ENCODE peak calls at places on chromosomes 6 and 20, in six cellular contexts. G is stimulated activated CD4-positive, alpha-beta T cell treated with anti-CD3 and anti-CD28 coated beads, Interleukin-4, amount 100 ng/mL, for 1 hour; A is cardiac fibroblast; Q is EL; W is activated T-helper 1 cell treated with anti-CD3 and anti-CD28 coated beads, Interleukin-12 subunit alpha, Interleukin-12 subunit beta, Interleukin-2, Interleukin-4 antibody, amounts not matched to agents 30 ng/mL and 10 ng/mL and 1 ng/mL, durations not matched to agents 14 hours and 24 hours and 36 hours; B is activated naive CD4-positive, alpha-beta T cell. H is an unnamed sample.

GRCh38 chr20:46084805-46085792 is 4.7 kb downstream of the NCOA5 start:
- DNase-seq in A (peak), W (no peak), G (no peak), B (no peak), Q (peak), H (peak)

GRCh38 chr6:28090902-28091586 is 10.7 kb downstream of the ZNF165 start:
- DNase-seq in B (no peak), W (no peak), Q (peak), A (no peak), G (no peak), H (no peak)

GRCh38 chr20:12970372-12970821 is 38.4 kb upstream of the SPTLC3 start:
- DNase-seq in G (no peak), W (no peak), B (no peak), Q (peak), A (peak), H (peak)

GRCh38 chr20:56867128-56867527 is 238.0 kb downstream of the TFAP2C start:
- DNase-seq in G (no peak), Q (no peak), A (no peak), W (no peak), B (no peak), H (no peak)

GRCh38 chr20:60057866-60058807 is 99.9 kb downstream of the CDH26 start:
- DNase-seq in Q (no peak), B (no peak), A (peak), G (peak), W (no peak), H (peak)

GRCh38 chr6:109197061-109197460 is 101.8 kb downstream of the CEP57L1 start:
- DNase-seq in W (no peak), G (no peak), Q (no peak), A (no peak), B (no peak), H (no peak)

GRCh38 chr6:150813319-150813992 is 52.0 kb upstream of the MTHFD1L start:
- DNase-seq in B (no peak), A (peak), W (no peak), Q (peak), G (peak), H (peak)

GRCh38 chr6:39923394-39923793 is 10.9 kb downstream of the MOCS1 start:
- DNase-seq in B (no peak), Q (no peak), W (no peak), G (no peak), A (no peak), H (no peak)

GRCh38 chr20:44247131-44247571 is at the start of gene GDAP1L1:
- DNase-seq in Q (no peak), G (no peak), W (no peak), B (no peak), A (no peak), H (no peak)

GRCh38 chr6:129567374-129567773 is 142.6 kb downstream of the ARHGAP18 start:
- DNase-seq in W (peak), Q (peak), B (no peak), A (peak), G (peak), H (no peak)

GRCh38 chr6:169145991-169146501 is 107.6 kb downstream of the THBS2 start:
- DNase-seq in W (no peak), G (no peak), B (no peak), A (no peak), Q (no peak), H (no peak)

GRCh38 chr20:47099749-47100515 is 205.3 kb downstream of the EYA2 start:
- DNase-seq in Q (no peak), G (no peak), W (no peak), A (peak), B (no peak), H (no peak)

GRCh38 chr20:43558412-43559146 is at the start of gene SGK2:
- DNase-seq in B (no peak), G (no peak), A (peak), W (no peak), Q (peak), H (peak)

GRCh38 chr6:134482585-134483346 is 164.9 kb upstream of the SGK1 start:
- DNase-seq in G (no peak), W (no peak), Q (no peak), B (no peak), A (peak), H (no peak)

GRCh38 chr6:127516676-127517273 is 2.4 kb downstream of the MTCL3 start:
- DNase-seq in W (peak), A (peak), G (peak), Q (peak), B (no peak), H (peak)

GRCh38 chr20:9531581-9531980 is 17.2 kb downstream of the LAMP5 start:
- DNase-seq in G (no peak), Q (no peak), B (no peak), A (peak), W (no peak), H (no peak)

GRCh38 chr6:11692451-11693376 is 85.9 kb downstream of the ADTRP start:
- DNase-seq in A (no peak), W (no peak), B (no peak), G (no peak), Q (no peak), H (no peak)

GRCh38 chr6:128452713-128453112 is 67.7 kb downstream of the PTPRK start:
- DNase-seq in Q (no peak), W (no peak), G (no peak), B (no peak), A (no peak), H (no peak)

GRCh38 chr6:15025416-15025815 is 220.5 kb upstream of the JARID2 start:
- DNase-seq in W (no peak), G (no peak), Q (no peak), B (no peak), A (no peak), H (no peak)

GRCh38 chr20:45972500-45973183 is 639 bp upstream of the ZNF335 start:
- DNase-seq in B (no peak), W (no peak), A (no peak), Q (peak), G (no peak), H (no peak)

GRCh38 chr20:64113796-64114355 is 6.5 kb upstream of the NPBWR2 start:
- DNase-seq in Q (no peak), W (no peak), A (no peak), G (no peak), B (no peak), H (no peak)

GRCh38 chr6:76639941-76640340 is 567.5 kb upstream of the IMPG1 start:
- DNase-seq in B (no peak), G (no peak), Q (no peak), W (no peak), A (no peak), H (no peak)

GRCh38 chr20:41622584-41622983 is 4.4 kb upstream of the CHD6 start:
- DNase-seq in Q (no peak), G (no peak), B (no peak), W (no peak), A (no peak), H (no peak)

GRCh38 chr6:68339488-68339887 is 295.6 kb upstream of the ADGRB3 start:
- DNase-seq in B (no peak), Q (no peak), W (no peak), G (no peak), A (no peak), H (no peak)

GRCh38 chr6:125789576-125790402 is 971 bp upstream of the NCOA7 start:
- DNase-seq in W (peak), Q (peak), A (peak), B (peak), G (peak), H (peak)

GRCh38 chr6:157019115-157019628 is 242.0 kb downstream of the ARID1B start:
- DNase-seq in W (no peak), G (no peak), A (no peak), B (no peak), Q (peak), H (peak)

GRCh38 chr20:43916875-43917371 is 2.3 kb downstream of the TOX2 start:
- DNase-seq in A (peak), Q (no peak), G (peak), W (no peak), B (no peak), H (peak)

GRCh38 chr20:17875106-17875980 is 93.3 kb downstream of the SNX5 start:
- DNase-seq in G (no peak), A (peak), B (no peak), Q (peak), W (no peak), H (no peak)

GRCh38 chr6:2960935-2961334 is 10.4 kb downstream of the SERPINB6 start:
- DNase-seq in W (no peak), B (no peak), A (no peak), G (no peak), Q (no peak), H (no peak)

GRCh38 chr20:17859002-17859615 is 109.5 kb downstream of the SNX5 start:
- DNase-seq in A (no peak), B (no peak), G (no peak), W (no peak), Q (no peak), H (no peak)

GRCh38 chr20:53643031-53643832 is 49.6 kb upstream of the ZNF217 start:
- DNase-seq in W (peak), A (peak), B (peak), G (peak), Q (peak), H (peak)

GRCh38 chr6:87806098-87806497 is 104.1 kb upstream of the AKIRIN2 start:
- DNase-seq in B (no peak), G (no peak), Q (no peak), A (no peak), W (no peak), H (no peak)

GRCh38 chr6:17281100-17281496 is at the start of gene RBM24:
- DNase-seq in B (no peak), W (no peak), A (peak), G (peak), Q (peak), H (peak)

GRCh38 chr6:143765422-143766184 is 77.5 kb upstream of the LTV1 start:
- DNase-seq in B (no peak), Q (no peak), A (no peak), W (no peak), G (no peak), H (no peak)

GRCh38 chr6:47044418-47044817 is 2.3 kb upstream of the ADGRF1 start:
- DNase-seq in B (no peak), W (no peak), G (no peak), A (peak), Q (peak), H (peak)

GRCh38 chr6:38695933-38696332 is 7.0 kb downstream of the GLO1 start:
- DNase-seq in Q (no peak), W (no peak), A (no peak), B (no peak), G (no peak), H (no peak)

GRCh38 chr6:35596448-35597442 is 84.0 kb upstream of the TULP1 start:
- DNase-seq in Q (peak), W (no peak), A (peak), B (no peak), G (no peak), H (peak)

GRCh38 chr20:39269031-39269461 is 306.9 kb downstream of the DHX35 start:
- DNase-seq in A (peak), B (no peak), G (peak), Q (peak), W (peak), H (peak)

GRCh38 chr6:122995930-122996796 is at the start of gene CLVS2:
- DNase-seq in B (no peak), Q (no peak), A (peak), W (no peak), G (no peak), H (peak)